ENCODE peak calls at places on chromosomes 1 and 21, in five cellular contexts. D is upper lobe of right lung, N is fibroblast of lung, X is left lung, K is sigmoid colon. G is an unnamed sample.

GRCh38 chr1:181778630-181779285 is 282.8 kb downstream of the ZNF648 start:
- DNase-seq in N (peak; percentile 53), X (no peak), D (no peak), K (no peak), G (peak; percentile 31)

GRCh38 chr1:59107516-59107915 is 189.4 kb upstream of the FGGY start:
- DNase-seq in N (no peak), K (peak; percentile 81), D (no peak), X (no peak), G (peak; percentile 85)

GRCh38 chr1:160985723-160986122 is 31.1 kb upstream of the ITLN2 start:
- DNase-seq in K (no peak), D (no peak), N (no peak), X (no peak), G (no peak)

GRCh38 chr21:17527240-17527639 is 14.4 kb downstream of the CXADR start:
- DNase-seq in X (no peak), K (no peak), N (peak; percentile 89), D (no peak), G (no peak)

GRCh38 chr1:225021037-225021436 is 91.6 kb downstream of the DNAH14 start:
- DNase-seq in N (peak; percentile 6), K (no peak), D (no peak), X (no peak), G (no peak)

GRCh38 chr1:101219919-101220695 is 16.7 kb upstream of the S1PR1 start:
- DNase-seq in D (no peak), K (no peak), X (no peak), N (no peak), G (no peak)

GRCh38 chr21:43339668-43340067 is 87.3 kb downstream of the SIK1 start:
- DNase-seq in K (no peak), D (no peak), N (no peak), X (no peak), G (no peak)

GRCh38 chr21:37551406-37552355 is 185.1 kb downstream of the DYRK1A start:
- DNase-seq in N (peak; percentile 18), X (no peak), D (no peak), K (peak; percentile 76), G (no peak)

GRCh38 chr1:234753979-234754378 is 144.0 kb upstream of the IRF2BP2 start:
- DNase-seq in D (no peak), X (no peak), N (no peak), K (no peak), G (no peak)

GRCh38 chr1:232046531-232047283 is 420.1 kb downstream of the DISC1 start:
- DNase-seq in N (no peak), D (no peak), K (no peak), X (no peak), G (no peak)

GRCh38 chr1:96820111-96820510 is 98.5 kb downstream of the PTBP2 start:
- DNase-seq in X (no peak), N (peak; percentile 7), K (no peak), D (no peak), G (no peak)

GRCh38 chr1:30733520-30733919 is 10.1 kb upstream of the MATN1 start:
- DNase-seq in X (no peak), K (no peak), D (no peak), N (peak; percentile 24), G (no peak)

GRCh38 chr21:38948377-38948776 is 142.6 kb downstream of the ETS2 start:
- DNase-seq in N (peak; percentile 54), K (no peak), X (no peak), D (no peak), G (no peak)

GRCh38 chr1:65229754-65230339 is 79.5 kb upstream of the DNAJC6 start:
- DNase-seq in X (no peak), D (no peak), K (no peak), N (no peak), G (no peak)

GRCh38 chr1:218467101-218467728 is 122.1 kb downstream of the TGFB2 start:
- DNase-seq in D (no peak), X (no peak), N (peak; percentile 88), K (no peak), G (no peak)

GRCh38 chr1:226444901-226445300 is 37.0 kb upstream of the PARP1 start:
- DNase-seq in K (no peak), D (no peak), N (no peak), X (no peak), G (no peak)

GRCh38 chr1:5793516-5793915 is 198.7 kb downstream of the NPHP4 start:
- DNase-seq in K (no peak), D (no peak), X (peak; percentile 50), N (no peak), G (no peak)

GRCh38 chr1:98490099-98490498 is 171.4 kb upstream of the SNX7 start:
- DNase-seq in X (no peak), K (no peak), N (no peak), D (no peak), G (no peak)

GRCh38 chr1:168709896-168710305 is 19.1 kb downstream of the DPT start:
- DNase-seq in N (peak; percentile 91), D (no peak), K (no peak), X (no peak), G (no peak)

GRCh38 chr1:188128761-188129160 is 1300.0 kb downstream of the PLA2G4A start:
- DNase-seq in D (no peak), X (no peak), N (no peak), K (no peak), G (no peak)

GRCh38 chr1:70224954-70225353 is 3.8 kb downstream of the SRSF11 start:
- DNase-seq in X (no peak), D (no peak), N (peak; percentile 4), K (no peak), G (no peak)

GRCh38 chr1:119372493-119373086 is 4.0 kb downstream of the HAO2 start:
- DNase-seq in D (no peak), N (peak; percentile 24), K (no peak), X (no peak), G (no peak)

GRCh38 chr1:203776636-203777035 is 11.7 kb downstream of the LAX1 start:
- DNase-seq in D (no peak), K (no peak), N (no peak), X (no peak), G (no peak)

GRCh38 chr1:161127649-161128048 is 4.8 kb downstream of the DEDD start:
- DNase-seq in K (no peak), D (no peak), X (no peak), N (no peak), G (no peak)

GRCh38 chr1:14733053-14733778 is 134.7 kb downstream of the KAZN start:
- DNase-seq in N (peak; percentile 56), D (no peak), X (no peak), K (no peak), G (no peak)

GRCh38 chr1:40032240-40032891 is 8.2 kb upstream of the CAP1 start:
- DNase-seq in X (no peak), K (no peak), D (no peak), N (peak; percentile 67), G (no peak)

GRCh38 chr1:215279682-215280081 is 197.1 kb downstream of the KCNK2 start:
- DNase-seq in K (no peak), D (no peak), N (no peak), X (no peak), G (no peak)

GRCh38 chr1:85459274-85459673 is 5.7 kb downstream of the DDAH1 start:
- DNase-seq in X (no peak), K (no peak), N (no peak), D (no peak), G (no peak)

GRCh38 chr1:85462931-85463665 is 1.9 kb downstream of the DDAH1 start:
- DNase-seq in N (no peak), D (no peak), X (no peak), K (no peak), G (no peak)

GRCh38 chr1:85463666-85464496 is 1.1 kb downstream of the DDAH1 start:
- DNase-seq in K (no peak), X (no peak), D (no peak), N (peak; percentile 34), G (no peak)

GRCh38 chr1:85460555-85461088 is 4.3 kb downstream of the DDAH1 start:
- DNase-seq in K (no peak), D (no peak), X (no peak), N (no peak), G (no peak)

GRCh38 chr1:85461216-85461945 is 3.6 kb downstream of the DDAH1 start:
- DNase-seq in D (no peak), K (no peak), N (no peak), X (no peak), G (no peak)
- H3K27ac ChIP-seq in D (peak overlapping the region; percentile 48), K (no peak overlapping the region), N (no peak overlapping the region), X (peak overlapping the region; percentile 65), G (no peak overlapping the region)

DNA sequence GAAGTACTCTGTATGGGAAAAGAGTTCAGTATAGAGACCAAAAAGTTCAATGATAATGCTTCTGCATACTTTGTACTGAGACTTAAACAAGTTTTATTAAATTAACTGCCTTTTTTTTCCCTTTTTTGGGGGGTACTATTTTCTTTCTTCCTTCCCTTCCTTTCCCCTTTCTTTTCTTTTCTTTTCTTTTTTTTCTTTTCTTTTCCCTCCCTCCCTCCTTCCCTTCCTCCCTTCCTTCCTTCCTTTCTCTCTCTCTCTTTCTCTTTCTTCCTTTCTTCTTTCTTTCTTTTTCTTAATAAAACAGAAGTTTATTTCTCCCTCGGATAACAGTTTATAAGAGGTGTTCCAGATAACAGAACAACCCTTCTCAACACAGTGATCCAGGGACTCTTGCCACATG is 77.5 kb downstream of the LHX8 start:
- DNase-seq in N (no peak), K (no peak), D (no peak), X (no peak), G (no peak)
- H3K4me3 ChIP-seq in N (no peak overlapping the region), K (no peak overlapping the region), D (no peak overlapping the region), X (no peak overlapping the region), G (no peak overlapping the region)

DNA sequence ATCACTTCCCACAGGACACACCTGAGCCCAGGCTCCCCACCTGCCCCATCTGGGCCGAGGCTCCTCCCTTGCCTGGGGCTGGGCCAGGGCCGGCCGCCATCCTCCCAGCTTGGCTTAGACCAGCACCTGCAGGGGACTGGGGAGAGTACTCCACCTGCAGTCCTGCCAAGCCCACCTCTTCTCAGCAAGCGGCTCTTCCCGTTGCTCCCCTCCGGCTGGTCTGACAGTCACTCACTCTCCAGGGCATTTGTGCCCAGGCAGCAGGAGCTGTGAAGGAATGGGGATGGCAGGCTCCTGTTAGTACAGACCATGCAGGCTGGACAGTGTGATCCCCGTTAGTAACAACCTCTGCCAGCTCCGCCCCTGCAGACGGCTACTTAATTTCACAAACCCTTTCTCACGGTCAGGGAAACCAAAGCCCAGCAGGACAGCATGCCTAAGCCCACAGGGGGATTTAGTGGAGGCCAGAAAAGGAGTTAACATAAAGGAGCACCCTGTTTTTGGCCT is at the start of gene FYB2:
- DNase-seq in K (no peak), X (peak; percentile 74), D (no peak), N (no peak), G (no peak)
- TF ChIP-seq CTCF in K (no peak), X (no peak), D (no peak), N (no peak), G (no peak)

DNA sequence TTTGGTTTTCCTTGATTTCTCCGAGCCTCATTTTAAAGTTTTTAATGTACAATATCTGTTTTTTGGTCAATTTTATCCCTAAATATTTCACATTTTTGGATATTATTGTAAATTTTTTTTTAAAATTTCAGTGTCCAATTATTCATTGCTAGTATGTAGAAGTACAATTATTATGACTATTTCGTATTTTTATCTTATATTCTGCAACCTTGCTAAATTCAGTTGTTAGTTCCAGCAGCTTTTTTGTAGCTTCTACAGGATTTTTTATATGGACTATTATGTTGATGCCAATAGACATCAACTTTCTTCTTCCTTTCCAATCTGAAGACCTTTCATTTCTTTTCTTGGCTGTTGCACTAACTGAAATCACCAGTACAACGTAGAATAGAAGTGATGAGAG is 4.1 kb upstream of the PLA2G2F start:
- DNase-seq in X (no peak), D (no peak), N (no peak), K (no peak), G (no peak)
- H3K27ac ChIP-seq in X (no peak overlapping the region), D (no peak overlapping the region), N (no peak overlapping the region), K (no peak overlapping the region), G (no peak overlapping the region)

GRCh38 chr1:62194651-62195282 is at the start of gene L1TD1:
- DNase-seq in X (no peak), N (no peak), K (peak; percentile 65), D (peak; percentile 55), G (no peak)
- H3K4me3 ChIP-seq in X (peak within 1 kb of the TSS; percentile 29), N (no peak within 1 kb of the TSS), K (no peak within 1 kb of the TSS), D (peak within 1 kb of the TSS; percentile 37), G (peak within 1 kb of the TSS; percentile 44)